ENCODE peak calls at places on chromosomes 2 and 18, in ten cellular contexts. A is DMS 273 treated with DMSO at 0.1 percent for 48 hours; D is foreskin fibroblast; C is frontal cortex; U is activated effector memory CD4-positive, alpha-beta T cell treated with Interleukin-2 at 50 U/mL for 16 hours; R is NB4; K is tibial nerve; W is HEK293T; O is lower leg skin; M is hepatic stellate cell. E is an unnamed sample.

GRCh38 chr2:129490666-129491065 is 488.8 kb upstream of the RAB6C start:
- DNase-seq in A (no peak), D (no peak), C (no peak), U (no peak), R (no peak), K (no peak), W (no peak), O (no peak), M (no peak), E (no peak)

GRCh38 chr2:105934467-105934866 is 189.8 kb downstream of the NCK2 start:
- DNase-seq in A (no peak), D (no peak), C (no peak), U (peak; percentile 28), R (no peak), K (no peak), W (no peak), O (no peak), M (no peak), E (no peak)

GRCh38 chr2:36918307-36918706 is 48.0 kb downstream of the STRN start:
- DNase-seq in A (no peak), D (peak; percentile 12), C (no peak), U (no peak), R (no peak), K (no peak), W (no peak), O (no peak), M (peak; percentile 2), E (no peak)

GRCh38 chr2:112579280-112579679 is 5.1 kb upstream of the CHCHD5 start:
- DNase-seq in A (no peak), D (peak; percentile 94), C (no peak), U (no peak), R (peak; percentile 28), K (no peak), W (no peak), O (no peak), M (peak; percentile 21), E (peak; percentile 79)

GRCh38 chr18:6543330-6543908 is 128.7 kb upstream of the L3MBTL4 start:
- DNase-seq in A (peak; percentile 46), D (peak; percentile 62), C (peak; percentile 4), U (no peak), R (peak; percentile 25), K (no peak), W (no peak), O (no peak), M (peak; percentile 5), E (no peak)

GRCh38 chr2:219230201-219230540 is 565 bp downstream of the ANKZF1 start:
- DNase-seq in A (no peak), D (peak; percentile 66), C (no peak), U (peak; percentile 30), R (peak; percentile 76), K (no peak), W (peak; percentile 47), O (no peak), M (peak; percentile 45), E (no peak)

GRCh38 chr2:100425107-100425506 is 7.6 kb upstream of the CHST10 start:
- DNase-seq in A (no peak), D (no peak), C (no peak), U (no peak), R (no peak), K (no peak), W (no peak), O (no peak), M (no peak), E (no peak)

GRCh38 chr18:45066210-45066609 is 385.5 kb downstream of the SETBP1 start:
- DNase-seq in A (no peak), D (no peak), C (no peak), U (no peak), R (peak; percentile 51), K (no peak), W (no peak), O (no peak), M (no peak), E (no peak)

GRCh38 chr2:228023619-228024018 is 152.2 kb downstream of the DAW1 start:
- DNase-seq in A (no peak), D (no peak), C (no peak), U (no peak), R (no peak), K (no peak), W (no peak), O (no peak), M (no peak), E (no peak)

GRCh38 chr2:237540823-237541222 is 25.6 kb upstream of the PRLH start:
- DNase-seq in A (peak; percentile 64), D (peak; percentile 94), C (no peak), U (no peak), R (peak; percentile 15), K (peak; percentile 76), W (no peak), O (peak; percentile 73), M (peak; percentile 50), E (no peak)

GRCh38 chr2:47230418-47230817 is 75.3 kb upstream of the STPG4 start:
- DNase-seq in A (no peak), D (no peak), C (no peak), U (no peak), R (no peak), K (peak; percentile 20), W (no peak), O (peak; percentile 38), M (no peak), E (no peak)

GRCh38 chr18:9737814-9738160 is 29.7 kb downstream of the RAB31 start:
- DNase-seq in A (no peak), D (peak; percentile 54), C (no peak), U (no peak), R (no peak), K (no peak), W (peak; percentile 24), O (no peak), M (no peak), E (no peak)

GRCh38 chr18:59469463-59470180 is 110.6 kb upstream of the LMAN1 start:
- DNase-seq in A (no peak), D (no peak), C (no peak), U (no peak), R (no peak), K (no peak), W (no peak), O (no peak), M (no peak), E (no peak)

GRCh38 chr2:107588181-107588580 is 238.5 kb upstream of the RGPD4 start:
- DNase-seq in A (no peak), D (no peak), C (no peak), U (no peak), R (no peak), K (no peak), W (no peak), O (no peak), M (no peak), E (no peak)

GRCh38 chr2:152560163-152560562 is 157.1 kb downstream of the PRPF40A start:
- DNase-seq in A (no peak), D (peak; percentile 83), C (no peak), U (no peak), R (no peak), K (no peak), W (no peak), O (no peak), M (peak; percentile 14), E (no peak)

GRCh38 chr2:207330912-207331311 is 165.2 kb upstream of the KLF7 start:
- DNase-seq in A (no peak), D (peak; percentile 98), C (no peak), U (no peak), R (peak; percentile 65), K (no peak), W (no peak), O (peak; percentile 61), M (peak; percentile 31), E (no peak)

GRCh38 chr2:205892141-205893064 is 193.6 kb downstream of the INO80D start:
- DNase-seq in A (peak; percentile 14), D (peak; percentile 8), C (no peak), U (no peak), R (no peak), K (peak; percentile 30), W (no peak), O (peak; percentile 33), M (no peak), E (peak; percentile 37)

GRCh38 chr2:28413896-28414290 is 21.2 kb downstream of the FOSL2 start:
- DNase-seq in A (no peak), D (no peak), C (no peak), U (no peak), R (no peak), K (no peak), W (no peak), O (no peak), M (no peak), E (no peak)

GRCh38 chr2:136117909-136118818 is at the start of gene CXCR4:
- DNase-seq in A (peak; percentile 77), D (peak; percentile 56), C (peak; percentile 62), U (peak; percentile 92), R (peak; percentile 87), K (peak; percentile 37), W (peak; percentile 85), O (peak; percentile 34), M (no peak), E (peak; percentile 5)

GRCh38 chr18:73124165-73124564 is 256.4 kb upstream of the NETO1 start:
- DNase-seq in A (no peak), D (peak; percentile 6), C (no peak), U (no peak), R (no peak), K (no peak), W (no peak), O (no peak), M (no peak), E (no peak)

GRCh38 chr18:75216212-75216925 is 5.8 kb downstream of the TSHZ1 start:
- DNase-seq in A (no peak), D (peak; percentile 57), C (no peak), U (no peak), R (no peak), K (no peak), W (no peak), O (no peak), M (no peak), E (no peak)

GRCh38 chr2:8684421-8684884 is 2.6 kb downstream of the ID2 start:
- DNase-seq in A (no peak), D (peak; percentile 44), C (no peak), U (no peak), R (peak; percentile 54), K (no peak), W (no peak), O (peak; percentile 43), M (peak; percentile 40), E (no peak)

GRCh38 chr2:179376881-179377280 is 112.2 kb upstream of the SESTD1 start:
- DNase-seq in A (no peak), D (no peak), C (no peak), U (no peak), R (no peak), K (no peak), W (no peak), O (no peak), M (no peak), E (no peak)

GRCh38 chr2:12835733-12836132 is 119.0 kb downstream of the TRIB2 start:
- DNase-seq in A (no peak), D (no peak), C (no peak), U (no peak), R (no peak), K (no peak), W (no peak), O (no peak), M (no peak), E (no peak)

GRCh38 chr2:144131042-144131441 is 388.9 kb downstream of the ZEB2 start:
- DNase-seq in A (no peak), D (peak; percentile 80), C (no peak), U (no peak), R (peak; percentile 18), K (no peak), W (no peak), O (no peak), M (no peak), E (no peak)

GRCh38 chr2:236051803-236052202 is 116.4 kb downstream of the GBX2 start:
- DNase-seq in A (no peak), D (no peak), C (no peak), U (no peak), R (no peak), K (no peak), W (no peak), O (no peak), M (no peak), E (no peak)

GRCh38 chr2:191382801-191383200 is 137.6 kb downstream of the MYO1B start:
- DNase-seq in A (no peak), D (peak; percentile 78), C (no peak), U (no peak), R (no peak), K (no peak), W (no peak), O (no peak), M (no peak), E (no peak)

GRCh38 chr2:18123211-18123570 is 244.7 kb downstream of the KCNS3 start:
- DNase-seq in A (no peak), D (no peak), C (no peak), U (no peak), R (no peak), K (no peak), W (no peak), O (no peak), M (no peak), E (peak; percentile 44)